ENCODE peak calls at places on chromosomes 7 and 10, in four cellular contexts. A is psoas muscle, J is fibroblast of pulmonary artery, W is GM06990. T is an unnamed sample.

GRCh38 chr7:94174375-94174774 is 170.2 kb upstream of the BET1 start:
- DNase-seq in A (no peak), J (no peak), W (no peak), T (no peak)

GRCh38 chr7:27678617-27679260 is 16.1 kb upstream of the HIBADH start:
- DNase-seq in A (no peak), J (no peak), W (no peak), T (no peak)

GRCh38 chr7:134419875-134420274 is 39.0 kb downstream of the AKR1B1 start:
- DNase-seq in A (no peak), J (no peak), W (no peak), T (no peak)

GRCh38 chr10:98608417-98608816 is 161.7 kb upstream of the HPS1 start:
- DNase-seq in A (peak), J (no peak), W (no peak), T (no peak)

GRCh38 chr7:47807756-47808155 is 140.5 kb downstream of the PKD1L1 start:
- DNase-seq in A (no peak), J (no peak), W (no peak), T (no peak)

GRCh38 chr10:4407783-4408182 is 418.2 kb upstream of the AKR1E2 start:
- DNase-seq in A (no peak), J (peak), W (no peak), T (no peak)

GRCh38 chr7:33432825-33433224 is 303.5 kb downstream of the BBS9 start:
- DNase-seq in A (no peak), J (no peak), W (no peak), T (no peak)

GRCh38 chr10:91525939-91526712 is 106.7 kb downstream of the PPP1R3C start:
- DNase-seq in A (no peak), J (no peak), W (no peak), T (no peak)

GRCh38 chr7:105187302-105188169 is 173.5 kb downstream of the KMT2E start:
- DNase-seq in A (no peak), J (no peak), W (no peak), T (no peak)

GRCh38 chr7:90710466-90710850 is 114.3 kb downstream of the CDK14 start:
- DNase-seq in A (no peak), J (no peak), W (no peak), T (no peak)

GRCh38 chr10:7590271-7590670 is 76.5 kb downstream of the ITIH5 start:
- DNase-seq in A (no peak), J (no peak), W (no peak), T (no peak)

GRCh38 chr7:66682350-66683093 is 53.8 kb downstream of the KCTD7 start:
- DNase-seq in A (peak), J (peak), W (no peak), T (no peak)

GRCh38 chr10:69318997-69319727 is 40.9 kb downstream of the HK1 start:
- DNase-seq in A (peak), J (peak), W (peak), T (no peak)

GRCh38 chr10:2994562-2994961 is 72.8 kb upstream of the PFKP start:
- DNase-seq in A (no peak), J (no peak), W (no peak), T (no peak)

GRCh38 chr7:79055722-79056415 is 397.6 kb downstream of the MAGI2 start:
- DNase-seq in A (no peak), J (peak), W (no peak), T (no peak)

GRCh38 chr7:98713411-98713810 is 96.3 kb downstream of the NPTX2 start:
- DNase-seq in A (no peak), J (no peak), W (no peak), T (no peak)

GRCh38 chr7:129741743-129742213 is 130.3 kb downstream of the NRF1 start:
- DNase-seq in A (no peak), J (no peak), W (no peak), T (no peak)

GRCh38 chr7:74490546-74490945 is 36.8 kb downstream of the GTF2IRD1 start:
- DNase-seq in A (no peak), J (no peak), W (no peak), T (no peak)

GRCh38 chr7:105806592-105807266 is 69.7 kb downstream of the ATXN7L1 start:
- DNase-seq in A (no peak), J (peak), W (peak), T (no peak)

GRCh38 chr7:127107601-127108007 is 145.1 kb downstream of the GRM8 start:
- DNase-seq in A (no peak), J (peak), W (peak), T (no peak)

GRCh38 chr7:50317697-50318640 is 13.5 kb downstream of the IKZF1 start:
- DNase-seq in A (no peak), J (no peak), W (no peak), T (no peak)

GRCh38 chr7:21526007-21526406 is 16.8 kb upstream of the DNAH11 start:
- DNase-seq in A (no peak), J (no peak), W (no peak), T (no peak)

GRCh38 chr10:110918269-110918632 is 729 bp downstream of the BBIP1 start:
- DNase-seq in A (no peak), J (peak), W (peak), T (no peak)

GRCh38 chr10:48274636-48275035 is at the start of gene FRMPD2:
- DNase-seq in A (no peak), J (no peak), W (no peak), T (no peak)

GRCh38 chr10:131553121-131553520 is 241.6 kb upstream of the TCERG1L start:
- DNase-seq in A (no peak), J (no peak), W (no peak), T (no peak)

GRCh38 chr10:120012133-120012405 is 119.5 kb downstream of the SEC23IP start:
- DNase-seq in A (no peak), J (no peak), W (no peak), T (no peak)

GRCh38 chr7:149422914-149423285 is 38.0 kb downstream of the ZNF777 start:
- DNase-seq in A (peak), J (no peak), W (peak), T (no peak)

GRCh38 chr10:61472090-61472674 is 19.0 kb upstream of the TMEM26 start:
- DNase-seq in A (no peak), J (no peak), W (no peak), T (no peak)

GRCh38 chr10:125159486-125159931 is 854 bp downstream of the CTBP2 start:
- DNase-seq in A (peak), J (no peak), W (no peak), T (no peak)

GRCh38 chr10:31864834-31865518 is 63.7 kb downstream of the ARHGAP12 start:
- DNase-seq in A (no peak), J (peak), W (no peak), T (no peak)

GRCh38 chr10:4083509-4084003 is 298.5 kb upstream of the KLF6 start:
- DNase-seq in A (no peak), J (peak), W (no peak), T (no peak)

GRCh38 chr10:132292972-132293415 is 14.8 kb downstream of the STK32C start:
- DNase-seq in A (peak), J (no peak), W (no peak), T (peak)

GRCh38 chr10:51403522-51403921 is 295.9 kb downstream of the CSTF2T start:
- DNase-seq in A (no peak), J (no peak), W (no peak), T (no peak)

GRCh38 chr10:95788830-95789229 is 32.9 kb downstream of the ENTPD1 start:
- DNase-seq in A (no peak), J (peak), W (no peak), T (no peak)

GRCh38 chr10:80443531-80443974 is 10.6 kb upstream of the TSPAN14 start:
- DNase-seq in A (no peak), J (peak), W (no peak), T (no peak)

GRCh38 chr10:28470873-28471704 is 61.8 kb upstream of the WAC start:
- DNase-seq in A (no peak), J (no peak), W (no peak), T (no peak)

GRCh38 chr10:101780818-101781654 is 2.2 kb downstream of the NPM3 start:
- DNase-seq in A (peak), J (peak), W (peak), T (no peak)

GRCh38 chr10:124738441-124738840 is 5.7 kb downstream of the FAM53B start:
- DNase-seq in A (no peak), J (no peak), W (no peak), T (no peak)

GRCh38 chr10:24988831-24989769 is 26.9 kb downstream of the ENKUR start:
- DNase-seq in A (no peak), J (no peak), W (no peak), T (no peak)

GRCh38 chr10:24992512-24993133 is 23.3 kb downstream of the ENKUR start:
- DNase-seq in A (no peak), J (no peak), W (no peak), T (no peak)

GRCh38 chr10:24991298-24991697 is 24.7 kb downstream of the ENKUR start:
- DNase-seq in A (no peak), J (no peak), W (no peak), T (no peak)

GRCh38 chr10:24993237-24993958 is 22.6 kb downstream of the ENKUR start:
- DNase-seq in A (no peak), J (no peak), W (no peak), T (no peak)

DNA sequence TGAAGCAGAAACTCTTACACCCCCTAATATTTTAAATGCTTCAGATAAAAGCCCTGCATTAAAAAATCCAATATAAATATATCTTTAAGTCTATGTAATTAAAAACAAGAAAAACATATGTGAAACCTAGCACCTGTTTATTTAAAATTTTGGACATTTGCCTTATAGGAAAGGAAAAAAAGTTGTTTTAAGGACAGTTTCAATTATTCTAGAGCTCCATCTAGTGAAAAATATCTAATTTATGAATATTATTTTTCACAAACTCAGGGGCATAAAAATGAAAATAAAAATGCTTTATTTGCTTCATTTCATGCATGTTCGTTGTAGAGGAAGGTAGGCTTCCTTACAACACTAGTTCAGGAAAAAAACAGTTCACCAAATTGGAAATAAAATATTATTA is 26.1 kb downstream of the ENKUR start:
- DNase-seq in A (no peak), J (peak), W (no peak), T (no peak)
- TF ChIP-seq CTCF in A (peak), J (no peak), W (no peak), T (peak)

GRCh38 chr7:142866361-142867096 is 11.7 kb downstream of the EPHB6 start:
- DNase-seq in A (no peak), J (peak), W (no peak), T (no peak)
- TF ChIP-seq CTCF in A (peak), J (peak), W (peak), T (peak)

GRCh38 chr7:18361756-18362155 is 133.8 kb upstream of the HDAC9 start:
- DNase-seq in A (no peak), J (peak), W (no peak), T (no peak)
- TF ChIP-seq CTCF in A (no peak), J (peak), W (no peak), T (no peak)

DNA sequence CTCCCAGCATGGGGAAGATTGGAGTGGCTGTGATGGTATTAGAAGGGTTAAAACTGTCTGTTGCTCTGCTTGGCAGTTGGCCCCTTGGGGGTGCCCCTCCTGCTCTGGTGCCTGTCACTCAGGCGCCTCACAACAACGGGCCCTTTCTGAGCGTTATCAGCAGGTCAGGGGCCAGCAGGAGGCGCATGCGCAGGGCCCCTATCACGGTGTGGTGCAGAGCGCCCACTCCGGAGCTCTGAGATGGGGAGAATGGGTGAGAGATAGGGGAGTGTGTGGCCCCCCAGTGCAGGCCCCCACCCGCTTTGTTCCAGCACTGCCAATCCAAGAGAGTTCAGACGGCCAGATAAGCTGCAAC is 24.8 kb downstream of the GBX1 start:
- DNase-seq in A (no peak), J (no peak), W (no peak), T (no peak)
- TF ChIP-seq CTCF in A (no peak), J (no peak), W (no peak), T (no peak)

T was measured in chondrocyte.